ENCODE peak calls at places on chromosome 6, in eight cellular contexts. S, A, X, I, L, B, F and O are unnamed samples.

GRCh38 chr6:2658788-2659187 is 91.9 kb downstream of the MYLK4 start:
- DNase-seq in S (no peak), F (no peak), X (no peak), L (no peak), I (no peak), B (no peak), A (no peak), O (no peak)

GRCh38 chr6:1626481-1626880 is 16.8 kb downstream of the FOXC1 start:
- DNase-seq in L (no peak), I (no peak), F (no peak), S (no peak), A (no peak), X (no peak), B (no peak), O (no peak)

GRCh38 chr6:149311293-149311692 is 6.2 kb upstream of the TAB2 start:
- DNase-seq in S (no peak), F (no peak), L (no peak), A (no peak), I (no peak), X (no peak), B (no peak), O (no peak)

GRCh38 chr6:43489277-43490072 is 12.1 kb downstream of the TJAP1 start:
- DNase-seq in B (no peak), A (no peak), F (no peak), I (no peak), S (no peak), L (no peak), X (no peak), O (no peak)

GRCh38 chr6:42805297-42805861 is 23.5 kb downstream of the BICRAL start:
- DNase-seq in L (no peak), I (no peak), S (no peak), X (no peak), A (no peak), B (no peak), F (no peak), O (no peak)

GRCh38 chr6:146997062-146997461 is 207.2 kb upstream of the STXBP5 start:
- DNase-seq in S (no peak), A (no peak), I (no peak), B (no peak), L (peak), X (no peak), F (no peak), O (no peak)

GRCh38 chr6:133631421-133631820 is 257.5 kb upstream of the TCF21 start:
- DNase-seq in X (no peak), L (peak), I (no peak), F (no peak), B (no peak), A (no peak), S (no peak), O (no peak)

GRCh38 chr6:133590814-133591213 is 298.1 kb upstream of the TCF21 start:
- DNase-seq in I (no peak), A (no peak), X (no peak), L (no peak), B (no peak), F (no peak), S (no peak), O (no peak)

GRCh38 chr6:104325341-104326172 is 534.2 kb downstream of the HACE1 start:
- DNase-seq in B (peak), A (no peak), F (no peak), I (no peak), L (peak), X (no peak), S (no peak), O (no peak)